ENCODE peak calls at places on chromosome 4, in five cellular contexts. N, O, T, K and H are unnamed samples.

GRCh38 chr4:113811329-113811728 is 49.8 kb upstream of the CAMK2D start:
- DNase-seq in N (no peak), K (no peak), O (no peak), T (peak; percentile 34), H (no peak)

GRCh38 chr4:168769416-168769815 is 240.6 kb downstream of the CBR4 start:
- DNase-seq in K (no peak), N (no peak), O (no peak), T (peak; percentile 85), H (peak; percentile 86)

GRCh38 chr4:90979551-90979950 is 852.4 kb downstream of the CCSER1 start:
- DNase-seq in K (no peak), O (no peak), N (no peak), T (no peak), H (no peak)

GRCh38 chr4:120869511-120870278 is 52.8 kb downstream of the PRDM5 start:
- DNase-seq in N (no peak), O (no peak), T (no peak), K (no peak), H (peak; percentile 35)

GRCh38 chr4:3866813-3867129 is 100.6 kb downstream of the ADRA2C start:
- DNase-seq in K (no peak), N (no peak), T (no peak), O (no peak), H (no peak)

GRCh38 chr4:108320066-108320465 is 151.3 kb upstream of the LEF1 start:
- DNase-seq in K (no peak), T (no peak), N (no peak), O (no peak), H (no peak)

GRCh38 chr4:113945906-113946305 is 33.5 kb downstream of the ARSJ start:
- DNase-seq in T (peak; percentile 65), O (no peak), K (no peak), N (no peak), H (no peak)

GRCh38 chr4:112109455-112110425 is 35.5 kb upstream of the FAM241A start:
- DNase-seq in K (no peak), N (no peak), T (peak; percentile 73), O (no peak), H (peak; percentile 16)

GRCh38 chr4:181365671-181366070 is 877.5 kb upstream of the TENM3 start:
- DNase-seq in O (no peak), K (peak; percentile 47), T (no peak), N (no peak), H (no peak)

GRCh38 chr4:148445071-148445902 is 3.1 kb upstream of the NR3C2 start:
- DNase-seq in T (peak; percentile 20), O (peak; percentile 45), K (no peak), N (peak; percentile 52), H (no peak)

GRCh38 chr4:55345054-55345453 is 988 bp upstream of the SRD5A3 start:
- DNase-seq in O (no peak), K (no peak), N (no peak), T (no peak), H (no peak)

GRCh38 chr4:174918058-174918457 is at the start of gene ADAM29:
- DNase-seq in O (no peak), N (no peak), K (no peak), T (no peak), H (no peak)

GRCh38 chr4:86400216-86400615 is 40.4 kb upstream of the MAPK10 start:
- DNase-seq in K (no peak), T (no peak), O (no peak), N (no peak), H (peak; percentile 84)

GRCh38 chr4:108834787-108835384 is 72.0 kb upstream of the ETNPPL start:
- DNase-seq in K (no peak), T (peak; percentile 76), N (no peak), O (no peak), H (peak; percentile 65)